ENCODE peak calls at places on chromosome 14, in seven cellular contexts. L is lung, T is A549, Y is cardiac muscle cell, R is right atrium auricular region, M is H9, G is HCT116. F is an unnamed sample.

GRCh38 chr14:22764382-22764781 is 2.1 kb upstream of the OXA1L start:
- DNase-seq in L (no peak), T (no peak), Y (no peak), R (no peak), M (no peak), G (no peak), F (no peak)

GRCh38 chr14:95237956-95238355 is 80.6 kb upstream of the DICER1 start:
- DNase-seq in L (no peak), T (no peak), Y (no peak), R (no peak), M (no peak), G (no peak), F (no peak)

GRCh38 chr14:73576391-73576790 is 7.4 kb downstream of the ACOT2 start:
- DNase-seq in L (no peak), T (no peak), Y (no peak), R (no peak), M (no peak), G (no peak), F (no peak)

GRCh38 chr14:90426663-90427062 is 29.8 kb downstream of the CALM1 start:
- DNase-seq in L (no peak), T (no peak), Y (peak), R (peak), M (no peak), G (no peak), F (no peak)

GRCh38 chr14:90500665-90501370 is 104.0 kb downstream of the CALM1 start:
- DNase-seq in L (no peak), T (no peak), Y (peak), R (no peak), M (no peak), G (no peak), F (no peak)

GRCh38 chr14:105426416-105427130 is 6.9 kb downstream of the MTA1 start:
- DNase-seq in L (no peak), T (no peak), Y (no peak), R (no peak), M (no peak), G (no peak), F (no peak)

GRCh38 chr14:93010543-93011541 is 87.9 kb downstream of the CHGA start:
- DNase-seq in L (no peak), T (no peak), Y (no peak), R (peak), M (no peak), G (no peak), F (no peak)

GRCh38 chr14:32565256-32565655 is 236.2 kb downstream of the AKAP6 start:
- DNase-seq in L (no peak), T (no peak), Y (peak), R (no peak), M (no peak), G (no peak), F (no peak)

GRCh38 chr14:97723834-97724770 is 926.9 kb downstream of the VRK1 start:
- DNase-seq in L (no peak), T (no peak), Y (no peak), R (no peak), M (no peak), G (no peak), F (no peak)

DNA sequence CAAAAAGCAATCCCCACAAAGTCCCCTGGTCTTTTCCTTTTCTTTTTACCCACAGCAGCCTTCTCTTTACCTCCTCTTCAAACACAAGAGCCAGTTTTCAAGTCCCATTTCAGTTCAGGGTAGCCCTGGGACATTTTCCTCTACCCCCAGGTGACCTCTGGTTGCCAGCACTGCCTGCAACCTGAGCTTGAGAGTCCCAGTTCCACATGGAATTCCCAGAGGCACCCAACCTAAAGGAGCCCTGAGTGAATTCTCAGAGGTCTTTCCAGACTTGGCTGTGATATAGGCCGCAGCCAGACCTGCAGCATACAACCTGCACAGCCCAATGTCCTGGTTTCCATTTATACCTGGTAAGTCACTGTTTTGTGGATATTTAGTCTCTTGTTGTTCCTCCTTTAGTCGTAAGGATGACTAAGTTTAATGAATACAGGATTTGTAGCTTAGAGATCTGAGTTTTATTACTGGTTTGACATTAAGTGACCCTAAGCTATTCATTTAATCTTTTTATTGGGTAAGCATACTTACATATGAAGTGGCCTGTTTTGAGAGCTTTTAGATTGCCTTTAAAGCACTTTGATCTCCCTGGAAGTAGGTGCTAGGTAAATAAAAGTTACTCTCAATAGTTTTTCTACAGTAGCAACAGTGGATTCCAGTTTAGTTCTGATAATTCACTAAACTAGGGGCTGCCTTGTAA is 159.8 kb downstream of the TGFB3 start:
- DNase-seq in L (no peak), T (no peak), Y (peak), R (no peak), M (no peak), G (peak), F (no peak)
- H3K27ac ChIP-seq in L (no peak), T (no peak), Y (peak), R (peak), M (no peak), G (peak), F (no peak)

GRCh38 chr14:89185919-89186849 is 230.8 kb downstream of the FOXN3 start:
- DNase-seq in L (no peak), T (no peak), Y (peak), R (no peak), M (no peak), G (peak), F (no peak)
- TF ChIP-seq CTCF in L (no peak), T (no peak), Y (no peak), R (no peak), M (peak), G (no peak), F (no peak)

GRCh38 chr14:100142073-100143040 is 17.1 kb downstream of the DEGS2 start:
- DNase-seq in L (peak), T (no peak), Y (no peak), R (peak), M (no peak), G (no peak), F (no peak)
- H3K27ac ChIP-seq in L (no peak), T (no peak), Y (no peak), R (peak), M (no peak), G (no peak), F (peak)

GRCh38 chr14:44768935-44769334 is 192.8 kb downstream of the KLHL28 start:
- DNase-seq in L (no peak), T (no peak), Y (no peak), R (no peak), M (no peak), G (no peak), F (no peak)
- TF ChIP-seq CTCF in L (no peak), T (no peak), Y (no peak), R (no peak), M (no peak), G (no peak), F (no peak)

GRCh38 chr14:54556535-54556934 is 10.4 kb upstream of the SAMD4A start:
- DNase-seq in L (no peak), T (no peak), Y (no peak), R (no peak), M (no peak), G (no peak), F (no peak)
- H3K27ac ChIP-seq in L (no peak), T (no peak), Y (no peak), R (no peak), M (no peak), G (no peak), F (no peak)

DNA sequence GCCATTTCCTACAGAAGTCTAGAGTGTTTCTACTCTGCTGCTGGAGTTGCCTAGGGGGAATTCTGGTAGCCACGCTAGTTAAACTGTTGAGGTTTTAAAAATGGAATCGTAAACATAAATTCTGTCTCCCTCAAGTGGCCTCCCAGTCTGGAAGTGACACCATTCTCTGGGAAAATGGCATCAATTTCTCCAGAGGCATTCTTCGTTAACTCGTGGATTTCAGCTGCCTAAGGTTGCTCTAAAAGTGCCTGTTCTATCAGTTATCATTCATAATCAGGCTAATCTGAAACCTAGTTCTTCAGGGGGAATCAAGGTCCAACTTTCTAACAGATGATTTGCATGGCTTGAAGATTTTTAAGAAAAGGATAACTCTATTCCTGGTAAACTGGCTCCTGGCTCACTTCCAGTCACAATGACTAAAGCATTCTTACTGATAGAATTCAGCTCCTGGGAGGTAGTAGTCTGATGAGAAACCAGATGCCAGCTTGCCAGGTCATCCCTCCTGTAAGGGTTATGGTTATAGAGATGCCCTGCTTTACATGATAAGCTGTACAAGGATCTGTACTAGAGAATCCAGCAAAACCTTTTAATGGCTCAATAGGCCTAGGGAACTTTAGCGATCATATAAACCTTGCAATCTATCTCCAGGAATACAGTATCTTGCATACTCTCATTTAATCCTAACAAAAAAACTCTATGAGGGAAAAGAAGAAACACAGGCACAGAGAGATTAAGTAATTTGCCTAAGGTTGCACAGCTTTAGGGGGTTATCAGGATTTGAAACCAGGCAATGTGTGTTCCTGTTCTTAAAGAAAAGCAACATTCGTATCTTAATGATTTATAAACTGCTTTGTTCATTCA is 1.5 kb downstream of the L3HYPDH start:
- DNase-seq in L (no peak), T (peak), Y (peak), R (no peak), M (no peak), G (peak), F (no peak)
- TF ChIP-seq CTCF in L (no peak), T (no peak), Y (no peak), R (no peak), M (no peak), G (no peak), F (no peak)

GRCh38 chr14:65439117-65439516 is 26.6 kb downstream of the FUT8 start:
- DNase-seq in L (no peak), T (no peak), Y (no peak), R (no peak), M (no peak), G (no peak), F (no peak)
- H3K27ac ChIP-seq in L (no peak), T (no peak), Y (no peak), R (no peak), M (no peak), G (no peak), F (no peak)

GRCh38 chr14:30751646-30752416 is 122.5 kb upstream of the COCH start:
- DNase-seq in L (no peak), T (no peak), Y (no peak), R (no peak), M (no peak), G (no peak), F (no peak)
- TF ChIP-seq CTCF in L (no peak), T (no peak), Y (no peak), R (no peak), M (peak), G (peak), F (no peak)